ENCODE peak calls at places on chromosomes 5 and 9, in four cellular contexts. T, P, D and O are unnamed samples.

GRCh38 chr9:73219985-73220626 is 68.4 kb downstream of the ANXA1 start:
- DNase-seq in T (no peak), D (no peak), P (no peak), O (peak; percentile 93)

GRCh38 chr5:137696481-137696880 is 39.4 kb downstream of the KLHL3 start:
- DNase-seq in D (no peak), T (no peak), P (no peak), O (no peak)

GRCh38 chr5:81904166-81904565 is 67.7 kb upstream of the ATG10 start:
- DNase-seq in D (no peak), T (no peak), P (no peak), O (no peak)

GRCh38 chr5:151770383-151771258 is 1.1 kb upstream of the G3BP1 start:
- DNase-seq in D (peak; percentile 65), P (peak; percentile 87), T (peak; percentile 24), O (peak; percentile 92)

GRCh38 chr5:89187883-89188465 is 305.0 kb upstream of the MEF2C start:
- DNase-seq in P (no peak), T (no peak), D (no peak), O (no peak)

GRCh38 chr5:177495243-177496060 is 2.0 kb downstream of the PDLIM7 start:
- DNase-seq in P (peak; percentile 16), T (no peak), D (no peak), O (peak; percentile 95)

GRCh38 chr5:129541648-129542251 is 81.7 kb downstream of the ADAMTS19 start:
- DNase-seq in P (peak; percentile 16), D (no peak), T (no peak), O (peak; percentile 39)

GRCh38 chr5:53052499-53052898 is 57.1 kb downstream of the MOCS2 start:
- DNase-seq in T (no peak), P (no peak), D (no peak), O (no peak)

GRCh38 chr5:179186092-179186419 is 125.9 kb downstream of the ZNF354C start:
- DNase-seq in T (no peak), D (no peak), P (no peak), O (no peak)

GRCh38 chr5:153460421-153460820 is 30.0 kb upstream of the GRIA1 start:
- DNase-seq in D (no peak), T (no peak), P (no peak), O (peak; percentile 8)

GRCh38 chr5:159901772-159902171 is 14.5 kb upstream of the ADRA1B start:
- DNase-seq in P (no peak), T (no peak), D (no peak), O (no peak)

GRCh38 chr5:154811653-154812465 is 38.5 kb downstream of the FAXDC2 start:
- DNase-seq in P (peak; percentile 61), D (no peak), T (peak; percentile 76), O (peak; percentile 80)

GRCh38 chr9:131310833-131311554 is 21.5 kb downstream of the PLPP7 start:
- DNase-seq in D (no peak), T (peak; percentile 38), P (peak; percentile 7), O (no peak)

GRCh38 chr9:107688728-107689127 is 199.2 kb upstream of the KLF4 start:
- DNase-seq in T (no peak), P (no peak), D (no peak), O (peak; percentile 65)

GRCh38 chr5:154860123-154860522 is 1.7 kb downstream of the CNOT8 start:
- DNase-seq in P (peak; percentile 32), D (no peak), T (no peak), O (peak; percentile 78)

GRCh38 chr9:114606597-114607207 is 4.4 kb upstream of the TMEM268 start:
- DNase-seq in T (no peak), D (no peak), P (no peak), O (peak; percentile 91)

GRCh38 chr5:35478856-35479682 is 138.6 kb upstream of the SPEF2 start:
- DNase-seq in P (peak; percentile 41), T (no peak), D (no peak), O (peak; percentile 64)

GRCh38 chr9:126536131-126536530 is 77.6 kb upstream of the LMX1B start:
- DNase-seq in T (no peak), D (no peak), P (no peak), O (no peak)

GRCh38 chr5:167985373-167985772 is 306.1 kb upstream of the WWC1 start:
- DNase-seq in T (no peak), P (no peak), D (no peak), O (no peak)

GRCh38 chr5:151454166-151454565 is 6.8 kb downstream of the SLC36A1 start:
- DNase-seq in D (no peak), T (no peak), P (no peak), O (no peak)

GRCh38 chr5:169723103-169723831 is 86.2 kb downstream of the DOCK2 start:
- DNase-seq in T (no peak), P (no peak), D (no peak), O (no peak)

GRCh38 chr9:75087279-75087823 is 604 bp downstream of the NMRK1 start:
- DNase-seq in D (no peak), P (peak; percentile 75), T (peak; percentile 20), O (peak; percentile 69)

GRCh38 chr5:157594237-157594636 is 18.7 kb upstream of the ADAM19 start:
- DNase-seq in D (no peak), T (no peak), P (no peak), O (peak; percentile 51)

GRCh38 chr5:157591766-157592165 is 16.2 kb upstream of the ADAM19 start:
- DNase-seq in D (no peak), T (no peak), P (no peak), O (no peak)

GRCh38 chr5:157592594-157592993 is 17.0 kb upstream of the ADAM19 start:
- DNase-seq in T (no peak), P (peak; percentile 76), D (no peak), O (no peak)

GRCh38 chr5:157594675-157595074 is 19.1 kb upstream of the ADAM19 start:
- DNase-seq in D (no peak), T (no peak), P (no peak), O (no peak)

GRCh38 chr5:157593036-157593435 is 17.5 kb upstream of the ADAM19 start:
- DNase-seq in T (no peak), D (no peak), P (peak; percentile 67), O (no peak)
- H3K4me3 ChIP-seq in T (no peak overlapping the region), D (no peak overlapping the region), P (peak overlapping the region; percentile 57), O (no peak overlapping the region)

DNA sequence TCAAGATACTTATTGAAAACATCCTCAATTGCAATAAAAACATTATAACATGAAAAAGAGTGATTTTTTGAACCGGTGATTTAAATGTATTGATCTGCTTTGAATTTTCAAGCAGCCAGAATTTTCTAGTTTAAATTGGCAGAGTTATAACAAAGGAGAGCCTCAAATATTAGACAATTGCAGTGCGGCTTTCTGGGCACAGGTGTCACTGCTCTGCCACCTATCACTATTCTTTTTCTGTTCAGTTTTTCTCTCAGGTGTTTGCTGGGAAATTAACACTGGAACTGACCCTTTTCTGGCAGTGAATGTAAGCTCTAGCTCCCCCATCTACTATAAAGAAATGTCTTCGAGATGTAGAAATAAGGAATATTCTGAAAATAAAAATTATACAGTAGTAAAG is 23.0 kb downstream of the ZBED3 start:
- DNase-seq in P (peak; percentile 21), T (no peak), D (no peak), O (no peak)
- TF ChIP-seq CTCF in P (peak; percentile 65), T (no peak), D (no peak), O (no peak)

GRCh38 chr5:124741711-124742496 is 4.5 kb downstream of the ZNF608 start:
- DNase-seq in D (no peak), P (peak; percentile 44), T (no peak), O (peak; percentile 95)
- H3K4me3 ChIP-seq in D (no peak overlapping the region), P (peak overlapping the region; percentile 85), T (no peak overlapping the region), O (peak overlapping the region; percentile 14)

DNA sequence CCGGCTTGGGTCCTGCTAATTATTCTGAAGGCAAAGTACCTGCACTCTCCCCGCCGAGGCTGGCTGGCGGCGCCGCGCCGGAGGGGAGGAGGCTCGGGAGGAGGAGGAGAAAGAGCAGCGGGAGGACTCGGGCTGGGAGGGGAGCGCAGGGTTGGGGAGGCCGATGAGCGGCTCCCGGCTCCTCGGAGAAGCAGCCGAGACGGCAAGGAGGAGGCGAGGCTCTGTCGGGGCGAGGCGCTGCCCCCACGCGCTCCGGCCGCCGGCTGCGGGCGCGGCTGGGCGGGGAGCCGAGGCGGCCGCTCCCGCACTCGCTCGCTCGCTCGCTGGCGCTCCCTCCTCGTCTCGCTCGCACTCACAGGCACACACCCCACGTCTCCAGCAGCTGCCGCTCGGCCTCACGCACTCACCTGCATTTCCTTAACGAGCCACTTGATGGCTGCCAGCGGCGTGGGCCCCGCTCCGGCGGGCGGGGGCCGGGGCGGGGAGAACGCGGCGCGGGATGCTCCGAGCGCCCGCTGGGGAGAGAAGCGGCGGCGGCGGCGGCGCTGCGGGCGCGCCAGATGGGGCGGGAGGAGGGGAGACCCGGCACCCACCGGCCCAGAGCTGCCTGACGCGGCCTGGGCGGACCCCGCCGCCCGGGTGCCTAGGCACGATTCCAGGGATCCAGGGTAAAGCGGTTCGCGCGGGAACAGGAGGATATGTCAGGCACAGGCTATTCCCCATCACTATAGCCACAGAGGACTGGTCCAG is at the start of gene PTPRD:
- DNase-seq in D (no peak), T (peak; percentile 40), P (no peak), O (peak; percentile 15)
- TF ChIP-seq CTCF in D (no peak), T (peak; percentile 19), P (no peak), O (no peak)

GRCh38 chr5:141039517-141039916 is 11.7 kb upstream of the PCDHB1 start:
- DNase-seq in D (no peak), T (no peak), P (no peak), O (no peak)

GRCh38 chr5:141039061-141039460 is 12.1 kb upstream of the PCDHB1 start:
- DNase-seq in D (no peak), T (no peak), P (no peak), O (no peak)

GRCh38 chr5:141041427-141041785 is 9.8 kb upstream of the PCDHB1 start:
- DNase-seq in D (no peak), T (no peak), P (no peak), O (no peak)

GRCh38 chr5:141040763-141041426 is 10.3 kb upstream of the PCDHB1 start:
- DNase-seq in T (peak; percentile 89), P (peak; percentile 87), D (peak; percentile 11), O (peak; percentile 84)

GRCh38 chr5:141040093-141040762 is 10.9 kb upstream of the PCDHB1 start:
- DNase-seq in P (no peak), T (peak; percentile 76), D (no peak), O (peak; percentile 5)
- H3K4me3 ChIP-seq in P (no peak overlapping the region), T (peak overlapping the region; percentile 48), D (no peak overlapping the region), O (peak overlapping the region; percentile 11)

DNA sequence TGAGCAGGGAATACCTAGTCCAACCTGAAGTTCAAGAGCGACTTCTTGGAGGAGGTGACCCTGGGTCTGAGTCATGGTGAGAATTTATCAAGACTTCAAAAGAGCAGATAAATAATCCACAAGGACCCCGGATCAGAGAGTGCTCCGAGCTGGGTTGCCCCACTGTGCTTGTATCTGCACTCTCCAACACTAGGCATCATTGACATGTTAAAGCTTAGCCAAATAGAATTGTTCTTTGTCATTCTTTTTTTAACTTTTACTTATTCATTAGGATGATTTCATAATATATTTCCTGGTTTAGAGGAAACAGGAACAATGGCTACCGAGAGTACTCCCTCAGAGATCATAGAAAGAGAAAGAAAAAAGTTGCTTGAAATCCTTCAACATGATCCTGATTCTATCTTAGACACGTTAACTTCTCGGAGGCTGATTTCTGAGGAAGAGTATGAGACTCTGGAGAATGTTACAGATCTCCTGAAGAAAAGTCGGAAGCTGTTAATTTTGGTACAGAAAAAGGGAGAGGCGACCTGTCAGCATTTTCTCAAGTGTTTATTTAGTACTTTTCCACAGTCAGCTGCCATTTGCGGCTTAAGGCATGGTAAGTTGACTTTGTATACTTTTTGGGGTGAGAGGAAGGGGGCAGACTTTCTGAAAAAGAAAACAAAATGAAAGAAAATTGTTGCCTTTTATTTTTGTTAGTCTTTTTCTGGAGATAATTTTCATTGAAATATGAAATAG is at the start of gene CARD6:
- DNase-seq in D (no peak), P (no peak), T (peak; percentile 46), O (peak; percentile 67)
- TF ChIP-seq CTCF in D (no peak), P (peak; percentile 59), T (no peak), O (no peak)